ENCODE peak calls at places on chromosomes 16 and 17, in six cellular contexts. B is IMR-90, M is mesenchymal stem cell, Y is H1, U is H9, I is mesendoderm. V is an unnamed sample.

GRCh38 chr16:21100447-21100846 is 50.2 kb downstream of the DNAH3 start:
- DNase-seq in B (peak), M (peak), Y (no peak), U (no peak), I (no peak), V (no peak)

GRCh38 chr16:26795184-26795583 is 271.5 kb upstream of the C16orf82 start:
- DNase-seq in B (no peak), M (no peak), Y (peak), U (peak), I (peak), V (no peak)

GRCh38 chr17:44213403-44214229 is 5.9 kb downstream of the UBTF start:
- DNase-seq in B (no peak), M (no peak), Y (no peak), U (no peak), I (no peak), V (no peak)

GRCh38 chr16:50271148-50272041 is 5.0 kb downstream of the ADCY7 start:
- DNase-seq in B (no peak), M (no peak), Y (no peak), U (no peak), I (no peak), V (no peak)

GRCh38 chr17:40070895-40071719 is 8.3 kb downstream of the THRA start:
- DNase-seq in B (no peak), M (no peak), Y (no peak), U (peak), I (no peak), V (no peak)

GRCh38 chr16:31404353-31405064 is 11.4 kb downstream of the ITGAD start:
- DNase-seq in B (no peak), M (no peak), Y (no peak), U (no peak), I (no peak), V (no peak)

GRCh38 chr16:81873843-81874752 is 95.0 kb downstream of the PLCG2 start:
- DNase-seq in B (peak), M (peak), Y (no peak), U (peak), I (peak), V (peak)

GRCh38 chr17:5667871-5668270 is 83.6 kb upstream of the NLRP1 start:
- DNase-seq in B (no peak), M (no peak), Y (no peak), U (peak), I (peak), V (no peak)

GRCh38 chr16:23729503-23730424 is 16.7 kb upstream of the ERN2 start:
- DNase-seq in B (peak), M (no peak), Y (no peak), U (peak), I (peak), V (no peak)

GRCh38 chr17:9086577-9086976 is 65.3 kb downstream of the NTN1 start:
- DNase-seq in B (no peak), M (no peak), Y (no peak), U (no peak), I (no peak), V (no peak)

GRCh38 chr16:3952342-3953131 is 72.0 kb upstream of the CREBBP start:
- DNase-seq in B (no peak), M (no peak), Y (no peak), U (peak), I (peak), V (no peak)

GRCh38 chr17:46180895-46181279 is 12.3 kb downstream of the KANSL1 start:
- DNase-seq in B (no peak), M (no peak), Y (no peak), U (no peak), I (no peak), V (no peak)

GRCh38 chr17:9465216-9465921 is 110.3 kb downstream of the STX8 start:
- DNase-seq in B (peak), M (peak), Y (no peak), U (no peak), I (no peak), V (no peak)

GRCh38 chr16:30934827-30935557 is 11.6 kb downstream of the FBXL19 start:
- DNase-seq in B (peak), M (peak), Y (no peak), U (peak), I (peak), V (no peak)

GRCh38 chr16:68744744-68745280 is 7.7 kb downstream of the CDH1 start:
- DNase-seq in B (peak), M (no peak), Y (no peak), U (peak), I (peak), V (no peak)

GRCh38 chr16:79008869-79009179 is 591.7 kb downstream of the MAF start:
- DNase-seq in B (no peak), M (no peak), Y (no peak), U (no peak), I (no peak), V (no peak)

GRCh38 chr16:67150058-67150832 is 553 bp downstream of the B3GNT9 start:
- DNase-seq in B (peak), M (peak), Y (no peak), U (peak), I (peak), V (no peak)

GRCh38 chr17:82922646-82923045 is 82.8 kb upstream of the ZNF750 start:
- DNase-seq in B (no peak), M (no peak), Y (no peak), U (no peak), I (no peak), V (no peak)

GRCh38 chr17:74776044-74776962 is at the start of gene NAT9:
- DNase-seq in B (peak), M (peak), Y (peak), U (peak), I (peak), V (peak)

GRCh38 chr17:3983945-3984484 is 19.8 kb upstream of the ATP2A3 start:
- DNase-seq in B (peak), M (peak), Y (no peak), U (peak), I (peak), V (no peak)

GRCh38 chr17:36459045-36459444 is 27.4 kb upstream of the ZNHIT3 start:
- DNase-seq in B (no peak), M (no peak), Y (no peak), U (no peak), I (no peak), V (no peak)

GRCh38 chr17:36460265-36460937 is 26.1 kb upstream of the ZNHIT3 start:
- DNase-seq in B (no peak), M (no peak), Y (no peak), U (no peak), I (no peak), V (no peak)

GRCh38 chr17:36459601-36460000 is 26.9 kb upstream of the ZNHIT3 start:
- DNase-seq in B (no peak), M (no peak), Y (no peak), U (no peak), I (no peak), V (no peak)

GRCh38 chr17:36463916-36464764 is 22.3 kb upstream of the ZNHIT3 start:
- DNase-seq in B (peak), M (peak), Y (peak), U (peak), I (peak), V (peak)

GRCh38 chr17:36461330-36462110 is 25.0 kb upstream of the ZNHIT3 start:
- DNase-seq in B (no peak), M (no peak), Y (no peak), U (no peak), I (no peak), V (no peak)
- H2BK15ac ChIP-seq in B (no peak), M (no peak), Y (no peak), U (no peak), I (no peak), V (no peak)

DNA sequence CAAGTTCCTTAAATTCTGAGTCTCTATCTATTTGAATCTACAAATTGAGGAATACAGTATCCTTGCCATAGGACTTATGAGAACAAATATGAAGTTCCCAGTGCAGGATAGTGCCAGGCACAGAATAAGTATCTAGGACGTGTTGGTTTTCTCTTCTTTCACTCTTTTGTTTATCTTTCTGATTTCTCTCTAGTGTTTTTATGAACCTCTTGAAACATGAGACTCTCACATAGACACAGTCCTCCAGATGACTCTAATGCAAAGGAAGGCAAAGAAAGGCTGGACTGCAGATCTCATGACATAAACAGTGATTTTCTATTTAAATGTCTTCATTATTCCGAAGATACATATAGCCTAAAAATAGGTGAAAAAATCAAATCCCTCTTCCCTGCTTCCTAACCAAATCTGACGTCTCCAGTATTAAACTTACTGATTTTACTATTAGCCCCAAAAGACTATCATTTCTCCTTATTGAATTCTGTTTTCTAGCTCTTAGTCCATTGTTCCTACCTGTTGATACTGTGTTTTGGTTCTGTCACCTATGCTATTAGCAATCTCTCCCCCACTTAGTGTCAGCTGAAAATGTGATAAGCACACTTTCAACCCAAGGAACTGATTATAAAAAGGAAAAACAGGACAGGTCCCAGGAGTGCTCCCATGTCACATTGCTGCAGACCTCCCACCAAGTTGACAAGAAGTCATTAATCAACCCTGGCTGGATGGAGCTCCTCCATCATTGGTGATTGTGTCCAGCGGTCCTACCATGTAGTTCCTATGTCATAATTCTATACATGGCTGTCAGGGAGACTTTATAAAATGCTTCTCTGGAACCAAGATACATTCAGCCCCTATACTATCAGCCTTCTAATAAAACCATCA is 24.9 kb upstream of the ADAMTS18 start:
- DNase-seq in B (no peak), M (no peak), Y (no peak), U (no peak), I (no peak), V (no peak)
- H2BK15ac ChIP-seq in B (no peak), M (no peak), Y (no peak), U (no peak), I (no peak), V (no peak)

GRCh38 chr16:85998178-85998867 is 99.4 kb downstream of the IRF8 start:
- DNase-seq in B (no peak), M (no peak), Y (no peak), U (no peak), I (no peak), V (no peak)

GRCh38 chr16:85994492-85995433 is 95.8 kb downstream of the IRF8 start:
- DNase-seq in B (no peak), M (no peak), Y (no peak), U (no peak), I (no peak), V (no peak)

GRCh38 chr16:85995591-85996461 is 96.9 kb downstream of the IRF8 start:
- DNase-seq in B (no peak), M (no peak), Y (no peak), U (no peak), I (no peak), V (no peak)

GRCh38 chr16:85998868-85999729 is 100.1 kb downstream of the IRF8 start:
- DNase-seq in B (no peak), M (no peak), Y (no peak), U (no peak), I (no peak), V (no peak)

DNA sequence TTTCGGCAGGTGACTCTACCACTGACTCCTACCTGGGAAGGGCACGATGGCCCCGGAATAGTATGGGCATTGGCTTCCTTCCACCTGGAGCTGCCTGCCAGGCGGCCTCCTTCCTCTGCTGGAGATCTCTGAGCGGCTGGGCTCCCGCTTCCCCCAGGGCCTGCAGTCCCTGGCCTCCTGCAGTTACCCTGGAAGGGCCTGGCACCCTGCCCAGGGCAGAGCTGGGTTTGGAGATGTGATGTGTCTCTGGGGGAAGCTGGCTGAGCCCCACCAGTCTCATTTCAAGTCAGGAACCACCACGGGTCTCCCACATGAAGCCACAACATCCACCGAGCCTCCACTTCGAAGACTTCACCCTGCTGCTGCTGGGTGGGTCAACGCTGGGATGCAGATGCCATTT is 97.9 kb downstream of the IRF8 start:
- DNase-seq in B (no peak), M (no peak), Y (no peak), U (no peak), I (no peak), V (no peak)
- H2BK15ac ChIP-seq in B (no peak), M (no peak), Y (no peak), U (no peak), I (no peak), V (no peak)

DNA sequence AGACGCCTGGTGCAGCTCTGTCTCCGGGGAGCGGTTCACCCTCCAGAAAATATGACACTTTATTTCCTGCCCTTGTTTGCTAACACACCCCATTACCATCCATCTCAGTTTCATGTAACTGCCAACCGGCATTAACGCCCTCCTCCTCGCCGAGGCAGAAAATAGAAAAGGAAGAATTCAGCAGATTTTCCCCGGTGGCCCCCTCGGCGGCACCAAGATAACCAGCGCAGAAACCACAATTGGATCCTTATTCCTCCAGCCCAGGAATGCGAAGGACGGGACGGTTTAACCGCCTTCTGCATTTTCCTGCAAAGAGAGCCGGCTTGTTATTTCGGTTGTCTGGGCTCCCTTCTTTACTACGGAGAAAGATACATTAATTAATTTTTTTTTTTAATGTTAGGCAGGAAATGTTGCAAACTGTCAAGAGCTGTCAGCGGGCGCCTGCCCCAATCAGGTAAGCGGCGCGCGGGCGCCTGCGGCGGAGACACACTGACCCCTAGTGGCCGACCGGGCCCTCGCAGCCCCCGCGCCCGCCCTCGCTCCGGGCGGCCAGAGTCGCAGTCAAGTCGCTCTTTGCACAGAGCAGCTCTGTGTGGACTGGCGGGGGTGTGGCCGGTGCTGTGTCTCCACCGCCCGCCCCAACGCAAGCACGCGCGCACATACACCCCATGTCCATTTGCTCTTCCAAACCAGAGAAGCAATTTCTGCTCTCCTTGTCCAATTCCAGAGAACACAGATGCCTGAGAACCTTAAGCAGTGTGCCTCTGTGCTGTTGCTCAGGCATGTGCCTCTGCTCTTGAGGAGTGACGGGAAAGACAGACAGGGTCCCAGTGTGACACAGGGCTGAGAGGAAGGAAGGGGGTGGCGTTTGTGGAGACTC is 53.6 kb downstream of the C17orf67 start:
- DNase-seq in B (peak), M (peak), Y (peak), U (peak), I (peak), V (peak)
- H2BK15ac ChIP-seq in B (peak), M (no peak), Y (no peak), U (no peak), I (no peak), V (no peak)

GRCh38 chr16:85185701-85186100 is 73.4 kb upstream of the CIBAR2 start:
- DNase-seq in B (no peak), M (no peak), Y (no peak), U (no peak), I (no peak), V (no peak)

GRCh38 chr16:85187002-85187401 is 74.7 kb upstream of the CIBAR2 start:
- DNase-seq in B (peak), M (peak), Y (no peak), U (no peak), I (peak), V (no peak)

GRCh38 chr16:85188822-85189672 is 76.8 kb upstream of the CIBAR2 start:
- DNase-seq in B (no peak), M (peak), Y (no peak), U (no peak), I (no peak), V (no peak)

GRCh38 chr16:85187886-85188285 is 75.6 kb upstream of the CIBAR2 start:
- DNase-seq in B (no peak), M (no peak), Y (no peak), U (no peak), I (no peak), V (no peak)

DNA sequence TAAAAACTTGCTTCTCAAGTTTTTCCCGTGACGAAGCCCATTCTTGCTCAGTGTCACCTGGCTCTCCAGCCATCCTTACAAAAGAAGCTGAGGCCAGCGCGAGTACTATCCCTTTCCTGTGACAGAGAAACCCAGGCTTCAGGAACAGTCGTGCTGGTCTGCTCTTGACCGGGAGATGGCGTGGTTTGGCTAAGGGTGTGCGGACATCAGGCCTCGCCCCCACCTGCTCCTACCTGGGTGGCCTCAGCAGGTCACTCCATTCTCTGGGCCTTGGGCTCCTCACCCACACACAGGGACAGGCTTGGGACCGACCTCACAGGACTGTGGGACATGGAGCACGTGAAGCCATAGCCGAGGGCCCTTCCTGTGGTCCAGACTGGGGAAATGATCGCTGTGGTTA is 75.2 kb upstream of the CIBAR2 start:
- DNase-seq in B (no peak), M (no peak), Y (no peak), U (peak), I (peak), V (no peak)
- H2BK15ac ChIP-seq in B (peak), M (no peak), Y (no peak), U (no peak), I (no peak), V (peak)

GRCh38 chr17:56023851-56024250 is 129.4 kb upstream of the ANKFN1 start:
- DNase-seq in B (no peak), M (no peak), Y (no peak), U (no peak), I (no peak), V (no peak)
- H2BK15ac ChIP-seq in B (no peak), M (no peak), Y (no peak), U (no peak), I (no peak), V (no peak)

GRCh38 chr17:50545306-50545705 is 1.7 kb upstream of the SPATA20 start:
- DNase-seq in B (no peak), M (no peak), Y (no peak), U (no peak), I (no peak), V (no peak)
- H2BK15ac ChIP-seq in B (no peak), M (no peak), Y (peak), U (no peak), I (no peak), V (peak)

GRCh38 chr17:48294989-48295892 is 134.8 kb downstream of the SKAP1 start:
- DNase-seq in B (no peak), M (peak), Y (no peak), U (no peak), I (no peak), V (no peak)

GRCh38 chr17:48297825-48298224 is 132.2 kb downstream of the SKAP1 start:
- DNase-seq in B (no peak), M (no peak), Y (no peak), U (no peak), I (no peak), V (no peak)

GRCh38 chr17:48293319-48294192 is 136.5 kb downstream of the SKAP1 start:
- DNase-seq in B (no peak), M (peak), Y (no peak), U (no peak), I (peak), V (no peak)

GRCh38 chr17:48294193-48294909 is 135.7 kb downstream of the SKAP1 start:
- DNase-seq in B (no peak), M (no peak), Y (no peak), U (no peak), I (no peak), V (no peak)

DNA sequence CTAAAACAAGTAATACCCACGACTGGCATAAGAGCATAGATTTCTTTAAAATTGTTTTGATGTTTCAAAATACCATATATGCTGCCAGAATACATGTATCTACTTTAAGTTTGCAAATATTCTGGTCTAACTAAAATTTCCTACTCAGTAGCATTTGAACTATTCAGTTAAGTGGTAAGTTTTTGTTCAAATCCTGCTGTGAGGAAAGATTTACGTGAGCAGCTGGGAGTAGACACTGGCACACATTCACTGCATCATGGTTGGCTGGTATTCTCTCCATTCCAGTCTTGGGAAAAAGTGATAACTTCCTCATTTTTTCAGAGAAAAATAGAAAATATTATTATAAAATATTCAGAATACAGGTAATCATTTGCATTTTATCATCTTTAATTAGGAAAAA is 133.6 kb downstream of the SKAP1 start:
- DNase-seq in B (no peak), M (peak), Y (no peak), U (no peak), I (no peak), V (no peak)
- H2BK15ac ChIP-seq in B (no peak), M (no peak), Y (no peak), U (no peak), I (no peak), V (no peak)

DNA sequence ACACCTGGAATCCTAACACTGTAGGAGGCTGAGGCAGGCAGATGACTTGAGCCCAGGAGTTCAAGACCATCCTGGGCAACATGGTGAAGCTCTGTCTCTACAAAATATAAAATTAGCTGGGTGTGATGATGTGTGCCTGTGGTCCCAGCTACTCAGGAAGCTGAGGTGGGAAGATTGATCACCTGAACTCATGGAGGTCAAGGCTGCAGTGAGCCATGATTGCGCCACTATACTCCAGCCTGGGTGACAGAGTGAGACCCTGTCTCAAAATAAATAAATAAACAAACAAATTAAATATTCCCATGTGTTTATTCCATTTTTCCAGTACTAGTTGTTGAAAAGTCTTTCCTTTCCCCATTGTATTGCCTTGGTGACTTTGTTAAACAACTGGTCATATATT is 74.8 kb upstream of the DNAH17 start:
- DNase-seq in B (no peak), M (no peak), Y (no peak), U (no peak), I (no peak), V (no peak)
- H2BK15ac ChIP-seq in B (no peak), M (no peak), Y (no peak), U (no peak), I (no peak), V (no peak)

V was measured in neuronal stem cell.